ENCODE peak calls at places on chromosomes 3 and 15, in ten cellular contexts. N is left ventricle myocardium inferior, T is HL-60, R is foreskin fibroblast, A is epithelial cell of esophagus, P is cardiac fibroblast, Q is GM12864, I is Caco-2, Z is psoas muscle, X is mucosa of descending colon. L is an unnamed sample.
A peak's percentile ranks its signal among the peaks of the same experiment; 100 is the strongest.

GRCh38 chr3:182413061-182413460 is 380.2 kb upstream of the ATP11B start:
- DNase-seq in Z (no peak), P (no peak), Q (no peak), T (no peak), R (no peak), X (no peak), I (no peak), N (no peak), A (no peak), L (no peak)

GRCh38 chr3:158105124-158105709 is 1.0 kb downstream of the SHOX2 start:
- DNase-seq in T (no peak), X (no peak), N (no peak), P (no peak), A (no peak), R (peak; percentile 85), I (peak; percentile 23), Q (no peak), Z (no peak), L (peak; percentile 24)

GRCh38 chr3:64686446-64686908 is 1.3 kb downstream of the ADAMTS9 start:
- DNase-seq in Z (peak; percentile 40), A (peak; percentile 55), X (peak; percentile 52), I (peak; percentile 47), P (peak; percentile 76), Q (no peak), T (no peak), R (peak; percentile 79), N (no peak), L (peak; percentile 57)

GRCh38 chr3:48405343-48405881 is 24.5 kb downstream of the PLXNB1 start:
- DNase-seq in X (peak; percentile 1), R (no peak), I (no peak), A (no peak), Q (no peak), N (no peak), Z (peak; percentile 10), P (no peak), T (no peak), L (no peak)

GRCh38 chr15:81940467-81941451 is 105.1 kb downstream of the MEX3B start:
- DNase-seq in X (no peak), N (no peak), Z (no peak), I (no peak), R (peak; percentile 25), P (peak; percentile 58), Q (no peak), A (no peak), T (no peak), L (peak; percentile 11)

GRCh38 chr3:122961146-122961545 is 66.4 kb downstream of the SEMA5B start:
- DNase-seq in A (peak; percentile 60), Z (no peak), Q (no peak), P (peak; percentile 54), R (no peak), T (no peak), X (no peak), I (no peak), N (no peak), L (peak; percentile 59)

GRCh38 chr3:48445277-48445882 is 1.2 kb upstream of the ATRIP start:
- DNase-seq in A (no peak), Z (no peak), R (peak; percentile 16), P (no peak), T (no peak), N (no peak), I (no peak), X (no peak), Q (no peak), L (no peak)

GRCh38 chr3:52721002-52721741 is 15.3 kb downstream of the SPCS1 start:
- DNase-seq in P (peak; percentile 13), T (peak; percentile 96), X (no peak), R (no peak), I (no peak), Z (no peak), A (no peak), Q (peak; percentile 75), N (no peak), L (no peak)

GRCh38 chr3:9183011-9183410 is 66.4 kb downstream of the SRGAP3 start:
- DNase-seq in X (no peak), A (no peak), Q (no peak), R (no peak), I (no peak), P (no peak), Z (no peak), N (peak; percentile 28), T (no peak), L (no peak)

GRCh38 chr15:66387176-66388056 is 704 bp downstream of the MAP2K1 start:
- DNase-seq in Z (peak; percentile 75), I (peak; percentile 64), X (peak; percentile 61), N (peak; percentile 59), R (peak; percentile 92), P (peak; percentile 75), T (no peak), Q (no peak), A (peak; percentile 86), L (peak; percentile 66)

GRCh38 chr15:80934761-80935221 is 54.8 kb downstream of the MESD start:
- DNase-seq in N (no peak), T (no peak), A (no peak), R (peak; percentile 29), P (peak; percentile 57), I (no peak), X (no peak), Q (no peak), Z (no peak), L (no peak)

GRCh38 chr3:155646554-155647189 is 98.2 kb downstream of the PLCH1 start:
- DNase-seq in T (no peak), Z (no peak), Q (no peak), P (no peak), N (no peak), A (no peak), X (no peak), R (no peak), I (no peak), L (no peak)

GRCh38 chr3:168996622-168997021 is 666.9 kb downstream of the MECOM start:
- DNase-seq in Z (no peak), P (peak; percentile 11), A (no peak), N (no peak), X (peak; percentile 6), Q (no peak), I (no peak), R (no peak), T (no peak), L (no peak)

GRCh38 chr15:23647421-23648375 is at the start of gene MAGEL2:
- DNase-seq in N (no peak), Q (no peak), I (no peak), A (no peak), P (no peak), R (peak; percentile 9), X (no peak), T (no peak), Z (no peak), L (no peak)

GRCh38 chr3:123488641-123489347 is 39.9 kb upstream of the ADCY5 start:
- DNase-seq in T (no peak), X (no peak), N (no peak), P (no peak), Z (no peak), R (no peak), I (no peak), Q (no peak), A (no peak), L (no peak)

GRCh38 chr15:80072285-80072684 is 12.8 kb downstream of the ZFAND6 start:
- DNase-seq in R (peak; percentile 85), A (peak; percentile 92), P (peak; percentile 94), X (peak; percentile 60), Q (no peak), Z (no peak), T (peak; percentile 69), I (peak; percentile 75), N (no peak), L (peak; percentile 89)

DNA sequence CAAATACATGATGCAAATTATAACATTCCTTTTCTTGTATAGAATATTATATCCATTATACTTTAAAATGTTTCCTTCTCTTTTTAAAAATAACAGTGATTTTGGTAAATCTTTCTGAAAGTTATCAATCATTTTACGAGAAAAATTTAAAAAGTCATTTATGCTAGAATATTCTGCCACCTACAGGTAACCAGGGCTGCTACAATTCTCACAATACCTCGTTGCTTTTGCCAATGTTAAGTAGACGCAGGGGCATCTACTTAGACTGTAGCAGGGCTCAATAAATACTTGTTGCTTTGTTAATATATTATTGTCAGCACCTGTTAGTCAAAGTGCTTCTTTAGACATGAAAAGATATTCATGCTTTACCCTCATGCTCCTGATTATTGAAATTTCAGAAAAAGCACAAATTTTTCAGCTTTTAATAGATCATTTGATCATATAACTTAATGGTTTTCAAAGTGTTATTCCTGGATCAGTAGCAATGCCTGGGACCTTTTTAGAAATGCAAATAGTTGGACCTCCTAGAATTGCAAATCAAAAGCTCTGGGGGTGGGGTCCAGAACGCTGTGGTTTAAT is 223.5 kb upstream of the PDZRN3 start:
- DNase-seq in I (peak; percentile 8), X (peak; percentile 20), A (peak; percentile 52), Z (no peak), Q (no peak), N (no peak), P (peak; percentile 65), T (no peak), R (peak; percentile 55), L (peak; percentile 22)
- TF ChIP-seq CTCF in I (peak; percentile 63), X (peak; percentile 36), A (peak; percentile 75), Z (peak; percentile 79), Q (peak; percentile 34), N (peak; percentile 77), P (peak; percentile 75), T (peak; percentile 15), R (peak; percentile 72), L (peak; percentile 57)

GRCh38 chr3:101381809-101382208 is 61.4 kb upstream of the IMPG2 start:
- DNase-seq in Z (no peak), Q (no peak), N (no peak), I (peak; percentile 16), R (peak; percentile 59), P (peak; percentile 70), X (no peak), A (peak; percentile 52), T (no peak), L (peak; percentile 51)
- TF ChIP-seq CTCF in Z (peak; percentile 58), Q (no peak), N (peak; percentile 66), I (peak; percentile 31), R (peak; percentile 25), P (peak; percentile 34), X (no peak), A (peak; percentile 40), T (peak; percentile 2), L (peak; percentile 30)

GRCh38 chr3:145780301-145780700 is 380.7 kb downstream of the PLOD2 start:
- DNase-seq in A (no peak), X (no peak), R (no peak), N (no peak), Q (no peak), I (no peak), T (no peak), P (no peak), Z (no peak), L (no peak)

GRCh38 chr3:145776782-145777408 is 384.1 kb downstream of the PLOD2 start:
- DNase-seq in R (peak; percentile 83), X (peak; percentile 71), P (peak; percentile 84), A (peak; percentile 72), Q (peak; percentile 10), Z (no peak), I (peak; percentile 66), N (no peak), T (peak; percentile 20), L (peak; percentile 78)
- TF ChIP-seq CTCF in R (peak; percentile 60), X (no peak), P (peak; percentile 67), A (peak; percentile 70), Q (peak; percentile 66), Z (peak; percentile 31), I (peak; percentile 68), N (peak; percentile 63), T (peak; percentile 59), L (peak; percentile 78)

DNA sequence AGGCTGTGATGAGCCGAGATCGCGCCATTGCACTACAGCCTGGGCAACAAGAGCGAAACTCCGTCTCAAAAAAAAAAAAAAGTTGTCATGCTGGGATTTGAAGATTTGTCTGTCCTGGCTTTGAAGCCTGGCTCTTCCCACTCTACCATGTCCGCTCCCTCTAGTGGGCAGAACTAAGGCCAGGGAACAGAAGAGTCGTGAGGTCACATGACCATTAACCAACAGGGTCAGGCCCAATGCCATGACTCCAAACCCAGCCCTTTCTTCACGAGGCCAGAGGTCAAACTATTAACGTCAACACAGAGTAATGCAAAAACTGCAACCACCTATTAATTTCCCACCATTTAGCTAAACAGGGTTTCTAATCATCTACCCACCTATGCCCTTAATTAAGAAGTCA is 212.1 kb downstream of the ADAMTS17 start:
- DNase-seq in N (no peak), Q (no peak), T (no peak), R (no peak), X (no peak), A (no peak), P (peak; percentile 11), Z (no peak), I (peak; percentile 3), L (no peak)
- TF ChIP-seq CTCF in N (no peak), Q (no peak), T (no peak), R (no peak), X (no peak), A (no peak), P (no peak), Z (no peak), I (no peak), L (no peak)